ENCODE peak calls at places on chromosomes 1 and 21, in four cellular contexts. B, U, K and E are unnamed samples.

GRCh38 chr21:18524097-18524496 is 120.5 kb upstream of the TMPRSS15 start:
- DNase-seq in B (no peak), U (no peak), K (no peak), E (no peak)

GRCh38 chr1:90045853-90046563 is 51.1 kb downstream of the ZNF326 start:
- DNase-seq in B (no peak), U (no peak), K (no peak), E (peak)

GRCh38 chr1:29167904-29168303 is 13.8 kb downstream of the SRSF4 start:
- DNase-seq in B (no peak), U (no peak), K (no peak), E (no peak)

GRCh38 chr1:213852107-213852506 is 135.7 kb upstream of the PROX1 start:
- DNase-seq in B (no peak), U (no peak), K (no peak), E (no peak)

GRCh38 chr1:106568161-106568560 is 488.3 kb upstream of the PRMT6 start:
- DNase-seq in B (no peak), U (no peak), K (no peak), E (no peak)

GRCh38 chr1:194369060-194369459 is 1182.6 kb upstream of the B3GALT2 start:
- DNase-seq in B (no peak), U (no peak), K (no peak), E (no peak)

GRCh38 chr21:31310750-31311149 is 33.3 kb downstream of the TIAM1 start:
- DNase-seq in B (no peak), U (no peak), K (no peak), E (no peak)

GRCh38 chr1:40039245-40039756 is 1.2 kb upstream of the CAP1 start:
- DNase-seq in B (no peak), U (no peak), K (no peak), E (no peak)

GRCh38 chr1:227451954-227452353 is 111.4 kb upstream of the ZNF678 start:
- DNase-seq in B (no peak), U (no peak), K (no peak), E (no peak)